ENCODE peak calls at places on chromosomes 12 and 14, in nine cellular contexts. J, D, C, T, Q, U, I, O and Z are unnamed samples.

GRCh38 chr14:68724914-68725313 is 68.0 kb downstream of the ZFP36L1 start:
- DNase-seq in J (no peak), D (no peak), C (no peak), T (no peak), Q (no peak), U (no peak), I (no peak), O (no peak), Z (no peak)

GRCh38 chr14:61889914-61890351 is 127.7 kb downstream of the SNAPC1 start:
- DNase-seq in J (peak), D (no peak), C (no peak), T (no peak), Q (no peak), U (no peak), I (no peak), O (no peak), Z (no peak)

GRCh38 chr14:100293497-100294212 is 12.6 kb downstream of the SLC25A29 start:
- DNase-seq in J (no peak), D (no peak), C (no peak), T (peak), Q (no peak), U (no peak), I (no peak), O (peak), Z (peak)

GRCh38 chr12:68290126-68290525 is 36.7 kb upstream of the IL22 start:
- DNase-seq in J (peak), D (no peak), C (peak), T (no peak), Q (no peak), U (no peak), I (no peak), O (no peak), Z (no peak)

GRCh38 chr12:100908501-100908900 is 113.9 kb downstream of the ANO4 start:
- DNase-seq in J (no peak), D (no peak), C (peak), T (peak), Q (no peak), U (peak), I (peak), O (no peak), Z (no peak)

GRCh38 chr12:21710944-21711343 is 53.3 kb upstream of the LDHB start:
- DNase-seq in J (no peak), D (no peak), C (no peak), T (peak), Q (no peak), U (peak), I (no peak), O (no peak), Z (no peak)

GRCh38 chr12:51678086-51678724 is 87.2 kb downstream of the SCN8A start:
- DNase-seq in J (peak), D (peak), C (no peak), T (peak), Q (peak), U (peak), I (peak), O (peak), Z (no peak)

GRCh38 chr14:69818760-69819191 is 21.7 kb upstream of the SLC10A1 start:
- DNase-seq in J (peak), D (peak), C (no peak), T (peak), Q (peak), U (peak), I (peak), O (peak), Z (peak)

GRCh38 chr14:60655114-60655897 is 6.0 kb upstream of the SIX1 start:
- DNase-seq in J (no peak), D (no peak), C (no peak), T (no peak), Q (no peak), U (no peak), I (no peak), O (peak), Z (no peak)

GRCh38 chr14:74244115-74244514 is 4.9 kb downstream of the VSX2 start:
- DNase-seq in J (no peak), D (no peak), C (no peak), T (no peak), Q (no peak), U (no peak), I (no peak), O (peak), Z (no peak)

DNA sequence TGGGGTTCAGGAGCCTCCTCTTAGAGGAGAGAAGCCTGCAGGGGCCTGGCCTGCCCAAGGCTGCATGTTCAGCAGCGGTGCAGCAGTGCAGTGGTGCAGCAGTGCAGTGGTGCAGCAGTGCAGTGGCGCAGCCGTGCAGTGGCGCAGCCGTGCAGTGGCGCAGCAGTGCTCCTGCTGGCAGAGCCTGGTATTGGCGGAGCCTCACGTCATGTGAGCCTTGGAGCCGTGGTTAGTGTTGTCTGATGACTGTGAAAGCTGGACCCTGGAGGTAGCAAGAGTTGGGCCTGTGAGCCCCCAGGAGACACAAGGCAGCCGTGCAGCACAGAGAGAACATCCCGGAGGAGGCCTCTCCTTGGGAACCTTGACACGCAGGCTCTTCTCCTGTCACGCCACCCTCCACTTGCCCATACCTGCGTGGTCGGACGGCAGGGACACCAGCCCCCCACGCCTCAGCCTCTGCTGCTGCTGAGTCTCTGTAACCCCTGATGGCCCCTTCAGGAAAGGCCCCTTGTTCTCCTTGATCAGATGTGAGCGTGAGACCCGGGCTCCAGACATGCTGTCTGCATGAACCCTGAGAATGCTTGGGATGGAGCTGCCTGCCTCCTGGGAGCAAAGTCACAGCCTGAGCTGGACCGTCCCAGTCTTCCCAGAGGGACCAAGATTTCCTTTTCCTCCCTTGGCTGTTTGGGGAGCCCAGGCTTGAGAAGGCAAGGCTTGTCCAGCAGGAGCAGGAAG is 193.7 kb downstream of the KIF26A start:
- DNase-seq in J (no peak), D (no peak), C (no peak), T (no peak), Q (no peak), U (no peak), I (no peak), O (peak), Z (no peak)
- TF ChIP-seq CTCF in J (no peak), D (no peak), C (peak), T (peak), Q (no peak), U (no peak), I (no peak), O (peak), Z (no peak)

GRCh38 chr12:27845187-27845586 is 65.2 kb upstream of the MANSC4 start:
- DNase-seq in J (no peak), D (no peak), C (no peak), T (no peak), Q (no peak), U (no peak), I (no peak), O (no peak), Z (no peak)
- TF ChIP-seq CTCF in J (no peak), D (no peak), C (no peak), T (no peak), Q (no peak), U (no peak), I (no peak), O (no peak), Z (no peak)

GRCh38 chr12:3750616-3751015 is 2.3 kb downstream of the CRACR2A start:
- DNase-seq in J (no peak), D (no peak), C (no peak), T (no peak), Q (no peak), U (no peak), I (no peak), O (no peak), Z (no peak)
- TF ChIP-seq CTCF in J (no peak), D (no peak), C (no peak), T (no peak), Q (no peak), U (no peak), I (no peak), O (no peak), Z (no peak)

DNA sequence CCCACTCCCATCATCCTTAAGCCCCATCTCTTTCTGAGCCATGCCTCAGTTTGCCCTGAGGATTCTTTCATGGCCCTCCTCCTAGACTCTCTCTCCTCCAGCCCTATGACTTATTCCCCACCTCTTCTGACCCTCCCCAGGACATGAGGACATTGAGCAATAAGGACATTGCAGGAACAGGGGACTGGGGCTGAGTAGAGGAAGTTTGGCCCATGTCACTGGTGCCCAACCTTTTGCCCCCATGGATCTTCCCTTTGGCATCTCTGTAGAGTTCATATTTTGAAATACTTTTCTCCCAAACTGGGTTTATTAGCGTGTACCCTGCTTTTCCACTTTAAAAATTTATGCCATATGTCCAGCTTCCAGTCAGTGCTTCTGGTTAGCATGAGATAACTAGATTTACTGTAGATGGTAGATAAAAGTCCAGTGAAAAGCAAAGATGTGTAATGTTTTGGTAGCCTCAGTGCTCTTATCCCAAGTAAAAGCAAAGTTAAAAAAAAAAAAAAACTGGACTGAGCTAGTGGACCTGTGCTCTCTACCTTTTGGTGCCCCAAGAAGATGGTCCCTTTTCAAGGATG is 6.1 kb upstream of the LRP1-AS start:
- DNase-seq in J (no peak), D (no peak), C (no peak), T (no peak), Q (no peak), U (no peak), I (no peak), O (no peak), Z (no peak)
- TF ChIP-seq CTCF in J (no peak), D (no peak), C (no peak), T (no peak), Q (no peak), U (no peak), I (no peak), O (no peak), Z (no peak)

GRCh38 chr12:43255642-43256041 is 296.4 kb downstream of the ADAMTS20 start:
- DNase-seq in J (no peak), D (no peak), C (no peak), T (no peak), Q (no peak), U (no peak), I (no peak), O (no peak), Z (no peak)
- TF ChIP-seq CTCF in J (no peak), D (no peak), C (no peak), T (no peak), Q (no peak), U (no peak), I (no peak), O (no peak), Z (no peak)

GRCh38 chr12:50174971-50175715 is 8.0 kb upstream of the CERS5 start:
- DNase-seq in J (no peak), D (no peak), C (no peak), T (peak), Q (no peak), U (peak), I (peak), O (no peak), Z (no peak)

GRCh38 chr12:50175716-50176026 is 8.5 kb upstream of the CERS5 start:
- DNase-seq in J (no peak), D (no peak), C (no peak), T (no peak), Q (no peak), U (no peak), I (no peak), O (no peak), Z (no peak)
- TF ChIP-seq CTCF in J (peak), D (no peak), C (no peak), T (no peak), Q (no peak), U (no peak), I (peak), O (no peak), Z (no peak)

GRCh38 chr12:12358528-12358927 is 1.6 kb downstream of the BORCS5 start:
- DNase-seq in J (no peak), D (no peak), C (no peak), T (no peak), Q (no peak), U (no peak), I (no peak), O (no peak), Z (no peak)

GRCh38 chr12:12357697-12358476 is 1.0 kb downstream of the BORCS5 start:
- DNase-seq in J (peak), D (no peak), C (no peak), T (peak), Q (no peak), U (no peak), I (no peak), O (peak), Z (peak)

GRCh38 chr12:12356467-12356885 is 402 bp upstream of the BORCS5 start:
- DNase-seq in J (peak), D (no peak), C (no peak), T (no peak), Q (no peak), U (no peak), I (no peak), O (no peak), Z (no peak)

GRCh38 chr12:12353807-12354206 is 3.1 kb upstream of the BORCS5 start:
- DNase-seq in J (no peak), D (no peak), C (no peak), T (no peak), Q (no peak), U (no peak), I (no peak), O (no peak), Z (no peak)

GRCh38 chr12:12356886-12357696 is at the start of gene BORCS5:
- DNase-seq in J (peak), D (peak), C (peak), T (peak), Q (peak), U (peak), I (peak), O (peak), Z (peak)
- TF ChIP-seq CTCF in J (peak), D (no peak), C (peak), T (no peak), Q (peak), U (peak), I (no peak), O (peak), Z (peak)